ENCODE peak calls at places on chromosomes 13 and 19, in nine cellular contexts. One of them, this sample, is unnamed. For H3K36me3 and H3K4me1, the result is how much of the 10 kb centered on the place peaks cover.

GRCh38 chr19:2315818-2316353 is 7.9 kb upstream of the LINGO3 start:
- DNase-seq in thoracic aorta: no peak
- DNase-seq in MM.1S: peak
- DNase-seq in left ventricle myocardium inferior: peak
- DNase-seq in uterus: no peak
- DNase-seq in mucosa of descending colon: peak
- DNase-seq in OCI-LY7: peak
- DNase-seq in cardiac muscle cell: peak
- DNase-seq in gastrocnemius medialis: peak
- DNase-seq in this sample: peak

GRCh38 chr13:112131081-112131739 is 64.3 kb downstream of the SOX1 start:
- DNase-seq in thoracic aorta: no peak
- DNase-seq in MM.1S: no peak
- DNase-seq in left ventricle myocardium inferior: no peak
- DNase-seq in uterus: no peak
- DNase-seq in mucosa of descending colon: no peak
- DNase-seq in OCI-LY7: no peak
- DNase-seq in cardiac muscle cell: no peak
- DNase-seq in gastrocnemius medialis: no peak
- DNase-seq in this sample: no peak

GRCh38 chr13:37777676-37778075 is 91.9 kb downstream of the TRPC4 start:
- DNase-seq in thoracic aorta: no peak
- DNase-seq in MM.1S: no peak
- DNase-seq in left ventricle myocardium inferior: no peak
- DNase-seq in uterus: no peak
- DNase-seq in mucosa of descending colon: no peak
- DNase-seq in OCI-LY7: no peak
- DNase-seq in cardiac muscle cell: no peak
- DNase-seq in gastrocnemius medialis: no peak
- DNase-seq in this sample: no peak

GRCh38 chr13:107234315-107234714 is 666.4 kb upstream of the ARGLU1 start:
- DNase-seq in thoracic aorta: no peak
- DNase-seq in MM.1S: no peak
- DNase-seq in left ventricle myocardium inferior: no peak
- DNase-seq in uterus: no peak
- DNase-seq in mucosa of descending colon: no peak
- DNase-seq in OCI-LY7: no peak
- DNase-seq in cardiac muscle cell: no peak
- DNase-seq in gastrocnemius medialis: no peak
- DNase-seq in this sample: no peak

GRCh38 chr19:38195237-38195636 is 28.8 kb downstream of the DPF1 start:
- DNase-seq in thoracic aorta: no peak
- DNase-seq in MM.1S: no peak
- DNase-seq in left ventricle myocardium inferior: no peak
- DNase-seq in uterus: no peak
- DNase-seq in mucosa of descending colon: no peak
- DNase-seq in OCI-LY7: no peak
- DNase-seq in cardiac muscle cell: no peak
- DNase-seq in gastrocnemius medialis: no peak
- DNase-seq in this sample: no peak

GRCh38 chr19:33868076-33868735 is 71.5 kb downstream of the KCTD15 start:
- DNase-seq in thoracic aorta: no peak
- DNase-seq in MM.1S: no peak
- DNase-seq in left ventricle myocardium inferior: no peak
- DNase-seq in uterus: no peak
- DNase-seq in mucosa of descending colon: no peak
- DNase-seq in OCI-LY7: no peak
- DNase-seq in cardiac muscle cell: peak
- DNase-seq in gastrocnemius medialis: no peak
- DNase-seq in this sample: no peak

GRCh38 chr19:1265611-1266115 is 3.5 kb upstream of the CIRBP start:
- DNase-seq in thoracic aorta: peak
- DNase-seq in MM.1S: no peak
- DNase-seq in left ventricle myocardium inferior: peak
- DNase-seq in uterus: peak
- DNase-seq in mucosa of descending colon: peak
- DNase-seq in OCI-LY7: no peak
- DNase-seq in cardiac muscle cell: peak
- DNase-seq in gastrocnemius medialis: peak
- DNase-seq in this sample: peak

GRCh38 chr19:43495082-43495481 is 9.5 kb downstream of the PHLDB3 start:
- DNase-seq in thoracic aorta: no peak
- DNase-seq in MM.1S: no peak
- DNase-seq in left ventricle myocardium inferior: no peak
- DNase-seq in uterus: no peak
- DNase-seq in mucosa of descending colon: no peak
- DNase-seq in OCI-LY7: no peak
- DNase-seq in cardiac muscle cell: no peak
- DNase-seq in gastrocnemius medialis: no peak
- DNase-seq in this sample: no peak

GRCh38 chr13:30429721-30430694 is 7.7 kb downstream of the UBE2L5 start:
- DNase-seq in thoracic aorta: no peak
- DNase-seq in MM.1S: no peak
- DNase-seq in left ventricle myocardium inferior: no peak
- DNase-seq in uterus: no peak
- DNase-seq in mucosa of descending colon: no peak
- DNase-seq in OCI-LY7: no peak
- DNase-seq in cardiac muscle cell: peak
- DNase-seq in gastrocnemius medialis: no peak
- DNase-seq in this sample: no peak

GRCh38 chr19:10915511-10916091 is 12.8 kb downstream of the YIPF2 start:
- DNase-seq in thoracic aorta: no peak
- DNase-seq in MM.1S: no peak
- DNase-seq in left ventricle myocardium inferior: no peak
- DNase-seq in uterus: no peak
- DNase-seq in mucosa of descending colon: no peak
- DNase-seq in OCI-LY7: no peak
- DNase-seq in cardiac muscle cell: peak
- DNase-seq in gastrocnemius medialis: peak
- DNase-seq in this sample: no peak

GRCh38 chr19:24040621-24041020 is 46.4 kb upstream of the ZNF254 start:
- DNase-seq in thoracic aorta: no peak
- DNase-seq in MM.1S: no peak
- DNase-seq in left ventricle myocardium inferior: no peak
- DNase-seq in uterus: no peak
- DNase-seq in mucosa of descending colon: no peak
- DNase-seq in OCI-LY7: no peak
- DNase-seq in cardiac muscle cell: no peak
- DNase-seq in gastrocnemius medialis: no peak
- DNase-seq in this sample: no peak

GRCh38 chr19:44635581-44636438 is 7.9 kb upstream of the PVR start:
- DNase-seq in thoracic aorta: no peak
- DNase-seq in MM.1S: no peak
- DNase-seq in left ventricle myocardium inferior: no peak
- DNase-seq in uterus: no peak
- DNase-seq in mucosa of descending colon: no peak
- DNase-seq in OCI-LY7: no peak
- DNase-seq in cardiac muscle cell: no peak
- DNase-seq in gastrocnemius medialis: no peak
- DNase-seq in this sample: no peak
- TF ChIP-seq CTCF in thoracic aorta: no peak
- TF ChIP-seq CTCF in MM.1S: no peak
- TF ChIP-seq CTCF in left ventricle myocardium inferior: no peak
- TF ChIP-seq CTCF in uterus: no peak
- TF ChIP-seq CTCF in mucosa of descending colon: no peak
- TF ChIP-seq CTCF in OCI-LY7: no peak
- TF ChIP-seq CTCF in cardiac muscle cell: no peak
- TF ChIP-seq CTCF in gastrocnemius medialis: no peak
- TF ChIP-seq CTCF in this sample: no peak

DNA sequence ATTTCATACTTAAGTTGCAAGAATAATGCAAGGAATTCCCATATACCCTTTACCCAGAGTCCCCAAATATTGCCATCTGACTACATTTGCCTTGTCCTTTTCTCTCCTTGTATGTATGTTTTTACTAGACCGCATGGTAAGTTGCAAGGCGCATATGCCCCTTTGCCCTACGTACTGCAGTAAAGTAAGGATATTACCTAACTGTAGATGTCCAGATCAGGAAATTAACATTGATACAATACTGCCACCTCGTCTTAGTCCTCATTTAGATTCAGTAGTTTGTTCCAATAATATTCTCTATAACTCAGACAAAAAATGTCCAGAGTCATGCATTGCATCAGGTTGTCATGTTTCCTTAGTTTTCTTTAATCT is 9.3 kb downstream of the SAFB start:
- DNase-seq in thoracic aorta: no peak
- DNase-seq in MM.1S: no peak
- DNase-seq in left ventricle myocardium inferior: no peak
- DNase-seq in uterus: no peak
- DNase-seq in mucosa of descending colon: no peak
- DNase-seq in OCI-LY7: no peak
- DNase-seq in cardiac muscle cell: no peak
- DNase-seq in gastrocnemius medialis: no peak
- DNase-seq in this sample: no peak
- H3K36me3 ChIP-seq in thoracic aorta: under half
- H3K36me3 ChIP-seq in MM.1S: under half
- H3K36me3 ChIP-seq in left ventricle myocardium inferior: under half
- H3K36me3 ChIP-seq in uterus: under half
- H3K36me3 ChIP-seq in mucosa of descending colon: under half
- H3K36me3 ChIP-seq in OCI-LY7: half or more
- H3K36me3 ChIP-seq in cardiac muscle cell: under half
- H3K36me3 ChIP-seq in gastrocnemius medialis: under half
- H3K36me3 ChIP-seq in this sample: half or more

GRCh38 chr19:17402982-17403855 is 2.2 kb downstream of the BST2 start:
- DNase-seq in thoracic aorta: no peak
- DNase-seq in MM.1S: no peak
- DNase-seq in left ventricle myocardium inferior: no peak
- DNase-seq in uterus: no peak
- DNase-seq in mucosa of descending colon: no peak
- DNase-seq in OCI-LY7: peak
- DNase-seq in cardiac muscle cell: peak
- DNase-seq in gastrocnemius medialis: no peak
- DNase-seq in this sample: peak

GRCh38 chr19:17406039-17406886 is 833 bp upstream of the BST2 start:
- DNase-seq in thoracic aorta: no peak
- DNase-seq in MM.1S: peak
- DNase-seq in left ventricle myocardium inferior: no peak
- DNase-seq in uterus: no peak
- DNase-seq in mucosa of descending colon: no peak
- DNase-seq in OCI-LY7: no peak
- DNase-seq in cardiac muscle cell: peak
- DNase-seq in gastrocnemius medialis: no peak
- DNase-seq in this sample: no peak

GRCh38 chr19:17405250-17406038 is at the start of gene BST2:
- DNase-seq in thoracic aorta: peak
- DNase-seq in MM.1S: peak
- DNase-seq in left ventricle myocardium inferior: peak
- DNase-seq in uterus: peak
- DNase-seq in mucosa of descending colon: peak
- DNase-seq in OCI-LY7: peak
- DNase-seq in cardiac muscle cell: peak
- DNase-seq in gastrocnemius medialis: peak
- DNase-seq in this sample: peak

GRCh38 chr19:17404015-17404414 is 1.4 kb downstream of the BST2 start:
- DNase-seq in thoracic aorta: no peak
- DNase-seq in MM.1S: no peak
- DNase-seq in left ventricle myocardium inferior: no peak
- DNase-seq in uterus: no peak
- DNase-seq in mucosa of descending colon: no peak
- DNase-seq in OCI-LY7: no peak
- DNase-seq in cardiac muscle cell: no peak
- DNase-seq in gastrocnemius medialis: no peak
- DNase-seq in this sample: no peak

GRCh38 chr19:17404621-17405249 is 695 bp downstream of the BST2 start:
- DNase-seq in thoracic aorta: no peak
- DNase-seq in MM.1S: no peak
- DNase-seq in left ventricle myocardium inferior: no peak
- DNase-seq in uterus: no peak
- DNase-seq in mucosa of descending colon: no peak
- DNase-seq in OCI-LY7: no peak
- DNase-seq in cardiac muscle cell: no peak
- DNase-seq in gastrocnemius medialis: no peak
- DNase-seq in this sample: no peak
- H3K4me1 ChIP-seq in thoracic aorta: under half
- H3K4me1 ChIP-seq in MM.1S: under half
- H3K4me1 ChIP-seq in left ventricle myocardium inferior: under half
- H3K4me1 ChIP-seq in uterus: under half
- H3K4me1 ChIP-seq in mucosa of descending colon: under half
- H3K4me1 ChIP-seq in OCI-LY7: under half
- H3K4me1 ChIP-seq in cardiac muscle cell: under half
- H3K4me1 ChIP-seq in gastrocnemius medialis: under half
- H3K4me1 ChIP-seq in this sample: under half

GRCh38 chr19:53012006-53012405 is 1.7 kb upstream of the ERVV-1 start:
- DNase-seq in thoracic aorta: no peak
- DNase-seq in MM.1S: no peak
- DNase-seq in left ventricle myocardium inferior: no peak
- DNase-seq in uterus: no peak
- DNase-seq in mucosa of descending colon: no peak
- DNase-seq in OCI-LY7: no peak
- DNase-seq in cardiac muscle cell: no peak
- DNase-seq in gastrocnemius medialis: no peak
- DNase-seq in this sample: no peak

GRCh38 chr19:53008061-53008778 is 5.5 kb upstream of the ERVV-1 start:
- DNase-seq in thoracic aorta: no peak
- DNase-seq in MM.1S: no peak
- DNase-seq in left ventricle myocardium inferior: no peak
- DNase-seq in uterus: no peak
- DNase-seq in mucosa of descending colon: no peak
- DNase-seq in OCI-LY7: no peak
- DNase-seq in cardiac muscle cell: no peak
- DNase-seq in gastrocnemius medialis: no peak
- DNase-seq in this sample: no peak

GRCh38 chr19:53013621-53014020 is at the start of gene ERVV-1:
- DNase-seq in thoracic aorta: no peak
- DNase-seq in MM.1S: no peak
- DNase-seq in left ventricle myocardium inferior: no peak
- DNase-seq in uterus: no peak
- DNase-seq in mucosa of descending colon: no peak
- DNase-seq in OCI-LY7: no peak
- DNase-seq in cardiac muscle cell: no peak
- DNase-seq in gastrocnemius medialis: no peak
- DNase-seq in this sample: no peak

GRCh38 chr19:53007200-53008054 is 6.3 kb upstream of the ERVV-1 start:
- DNase-seq in thoracic aorta: no peak
- DNase-seq in MM.1S: no peak
- DNase-seq in left ventricle myocardium inferior: no peak
- DNase-seq in uterus: no peak
- DNase-seq in mucosa of descending colon: no peak
- DNase-seq in OCI-LY7: no peak
- DNase-seq in cardiac muscle cell: no peak
- DNase-seq in gastrocnemius medialis: no peak
- DNase-seq in this sample: peak

GRCh38 chr19:53010494-53010893 is 3.2 kb upstream of the ERVV-1 start:
- DNase-seq in thoracic aorta: no peak
- DNase-seq in MM.1S: no peak
- DNase-seq in left ventricle myocardium inferior: no peak
- DNase-seq in uterus: no peak
- DNase-seq in mucosa of descending colon: no peak
- DNase-seq in OCI-LY7: no peak
- DNase-seq in cardiac muscle cell: no peak
- DNase-seq in gastrocnemius medialis: no peak
- DNase-seq in this sample: no peak
- TF ChIP-seq CTCF in thoracic aorta: no peak
- TF ChIP-seq CTCF in MM.1S: no peak
- TF ChIP-seq CTCF in left ventricle myocardium inferior: no peak
- TF ChIP-seq CTCF in uterus: no peak
- TF ChIP-seq CTCF in mucosa of descending colon: no peak
- TF ChIP-seq CTCF in OCI-LY7: no peak
- TF ChIP-seq CTCF in cardiac muscle cell: no peak
- TF ChIP-seq CTCF in gastrocnemius medialis: no peak
- TF ChIP-seq CTCF in this sample: no peak